ENCODE peak calls at places on chromosomes 1 and 21, in seven cellular contexts. One of them, this sample, is unnamed.
A peak's percentile ranks its signal among the peaks of the same experiment; 100 is the strongest.

GRCh38 chr1:20476260-20477038 is 9.6 kb downstream of the CAMK2N1 start:
- DNase-seq in GM12878: no peak
- DNase-seq in GM12891: no peak
- DNase-seq in K562: peak; percentile 75
- DNase-seq in HepG2: peak; percentile 93
- DNase-seq in SK-N-SH: peak; percentile 92
- DNase-seq in H1: peak; percentile 80
- DNase-seq in this sample: no peak

GRCh38 chr21:38817371-38818335 is 11.9 kb downstream of the ETS2 start:
- DNase-seq in GM12878: no peak
- DNase-seq in GM12891: no peak
- DNase-seq in K562: no peak
- DNase-seq in HepG2: no peak
- DNase-seq in SK-N-SH: no peak
- DNase-seq in H1: no peak
- DNase-seq in this sample: no peak

GRCh38 chr1:229110986-229111385 is 159.9 kb upstream of the RAB4A start:
- DNase-seq in GM12878: no peak
- DNase-seq in GM12891: no peak
- DNase-seq in K562: no peak
- DNase-seq in HepG2: no peak
- DNase-seq in SK-N-SH: no peak
- DNase-seq in H1: no peak
- DNase-seq in this sample: no peak

GRCh38 chr21:34941162-34941561 is 107.9 kb downstream of the RUNX1 start:
- DNase-seq in GM12878: no peak
- DNase-seq in GM12891: no peak
- DNase-seq in K562: peak; percentile 34
- DNase-seq in HepG2: peak; percentile 32
- DNase-seq in SK-N-SH: no peak
- DNase-seq in H1: no peak
- DNase-seq in this sample: no peak

GRCh38 chr1:194624833-194625232 is 1438.4 kb upstream of the B3GALT2 start:
- DNase-seq in GM12878: no peak
- DNase-seq in GM12891: no peak
- DNase-seq in K562: no peak
- DNase-seq in HepG2: no peak
- DNase-seq in SK-N-SH: no peak
- DNase-seq in H1: no peak
- DNase-seq in this sample: no peak

GRCh38 chr1:17802164-17802563 is 47.0 kb downstream of the ACTL8 start:
- DNase-seq in GM12878: no peak
- DNase-seq in GM12891: no peak
- DNase-seq in K562: no peak
- DNase-seq in HepG2: no peak
- DNase-seq in SK-N-SH: no peak
- DNase-seq in H1: no peak
- DNase-seq in this sample: no peak

GRCh38 chr1:246785536-246786111 is 61.4 kb downstream of the SCCPDH start:
- DNase-seq in GM12878: no peak
- DNase-seq in GM12891: no peak
- DNase-seq in K562: no peak
- DNase-seq in HepG2: no peak
- DNase-seq in SK-N-SH: no peak
- DNase-seq in H1: no peak
- DNase-seq in this sample: no peak

GRCh38 chr1:54353959-54354358 is 52.2 kb downstream of the SSBP3 start:
- DNase-seq in GM12878: no peak
- DNase-seq in GM12891: no peak
- DNase-seq in K562: no peak
- DNase-seq in HepG2: no peak
- DNase-seq in SK-N-SH: peak; percentile 85
- DNase-seq in H1: no peak
- DNase-seq in this sample: no peak

GRCh38 chr1:7171574-7171973 is 386.3 kb downstream of the CAMTA1 start:
- DNase-seq in GM12878: no peak
- DNase-seq in GM12891: no peak
- DNase-seq in K562: no peak
- DNase-seq in HepG2: no peak
- DNase-seq in SK-N-SH: no peak
- DNase-seq in H1: no peak
- DNase-seq in this sample: no peak

GRCh38 chr1:111565079-111565478 is 54.5 kb upstream of the RAP1A start:
- DNase-seq in GM12878: no peak
- DNase-seq in GM12891: no peak
- DNase-seq in K562: peak; percentile 31
- DNase-seq in HepG2: no peak
- DNase-seq in SK-N-SH: no peak
- DNase-seq in H1: no peak
- DNase-seq in this sample: no peak

GRCh38 chr1:29646161-29646775 is 409.9 kb downstream of the PTPRU start:
- DNase-seq in GM12878: no peak
- DNase-seq in GM12891: no peak
- DNase-seq in K562: no peak
- DNase-seq in HepG2: no peak
- DNase-seq in SK-N-SH: no peak
- DNase-seq in H1: peak; percentile 23
- DNase-seq in this sample: no peak

GRCh38 chr1:29649375-29650040 is 413.2 kb downstream of the PTPRU start:
- DNase-seq in GM12878: no peak
- DNase-seq in GM12891: no peak
- DNase-seq in K562: peak; percentile 19
- DNase-seq in HepG2: no peak
- DNase-seq in SK-N-SH: no peak
- DNase-seq in H1: peak; percentile 36
- DNase-seq in this sample: no peak

GRCh38 chr1:29648798-29649374 is 412.6 kb downstream of the PTPRU start:
- DNase-seq in GM12878: no peak
- DNase-seq in GM12891: no peak
- DNase-seq in K562: no peak
- DNase-seq in HepG2: no peak
- DNase-seq in SK-N-SH: no peak
- DNase-seq in H1: no peak
- DNase-seq in this sample: no peak

GRCh38 chr1:29648026-29648425 is 411.7 kb downstream of the PTPRU start:
- DNase-seq in GM12878: no peak
- DNase-seq in GM12891: no peak
- DNase-seq in K562: no peak
- DNase-seq in HepG2: no peak
- DNase-seq in SK-N-SH: no peak
- DNase-seq in H1: peak; percentile 37
- DNase-seq in this sample: no peak

DNA sequence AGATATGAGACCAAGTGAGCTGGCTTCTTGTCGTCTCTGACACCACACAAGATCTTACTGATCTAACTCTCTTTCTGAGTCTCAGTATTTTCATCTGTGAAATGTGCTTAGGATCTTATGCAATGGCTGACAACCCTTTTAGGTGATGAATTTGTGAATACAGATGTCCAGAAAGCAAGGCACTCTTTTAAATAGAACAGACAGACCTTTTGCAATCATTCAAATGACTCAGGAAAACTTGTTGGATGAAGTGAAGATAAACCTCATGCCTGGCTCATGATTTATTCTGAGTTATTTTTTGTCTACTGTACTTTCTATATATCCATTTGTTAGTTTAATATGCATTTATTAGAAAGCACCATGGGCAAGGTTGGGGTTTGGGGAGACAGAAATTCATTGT is 411.3 kb downstream of the PTPRU start:
- DNase-seq in GM12878: no peak
- DNase-seq in GM12891: no peak
- DNase-seq in K562: no peak
- DNase-seq in HepG2: no peak
- DNase-seq in SK-N-SH: no peak
- DNase-seq in H1: no peak
- DNase-seq in this sample: no peak
- TF ChIP-seq TAF1 in GM12878: no peak
- TF ChIP-seq TAF1 in GM12891: no peak
- TF ChIP-seq TAF1 in K562: no peak
- TF ChIP-seq TAF1 in HepG2: no peak
- TF ChIP-seq TAF1 in SK-N-SH: no peak
- TF ChIP-seq TAF1 in H1: no peak
- TF ChIP-seq TAF1 in this sample: no peak

DNA sequence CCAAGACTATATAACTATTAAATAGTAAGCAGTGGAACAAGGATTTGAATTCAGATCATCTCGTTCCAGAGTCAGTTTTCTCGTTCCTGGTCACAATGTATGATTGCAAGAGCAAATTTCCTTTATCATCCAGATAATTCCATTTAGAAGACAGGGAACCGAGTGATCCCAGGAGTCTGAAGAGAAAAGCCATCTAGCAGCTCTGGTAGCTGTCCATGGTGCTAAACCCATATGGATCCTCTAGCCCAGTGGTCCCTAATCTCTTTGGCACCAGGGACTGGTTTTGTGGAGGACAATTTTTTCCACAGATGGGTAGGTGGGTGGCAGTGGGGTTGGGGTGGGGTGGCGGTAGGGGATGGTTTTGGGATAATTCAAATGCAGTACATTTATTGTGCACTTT is 229.4 kb downstream of the PTPRU start:
- DNase-seq in GM12878: no peak
- DNase-seq in GM12891: no peak
- DNase-seq in K562: peak; percentile 43
- DNase-seq in HepG2: peak; percentile 33
- DNase-seq in SK-N-SH: no peak
- DNase-seq in H1: no peak
- DNase-seq in this sample: no peak
- TF ChIP-seq TAF1 in GM12878: no peak
- TF ChIP-seq TAF1 in GM12891: no peak
- TF ChIP-seq TAF1 in K562: no peak
- TF ChIP-seq TAF1 in HepG2: no peak
- TF ChIP-seq TAF1 in SK-N-SH: no peak
- TF ChIP-seq TAF1 in H1: no peak
- TF ChIP-seq TAF1 in this sample: no peak

GRCh38 chr1:159783724-159784123 is 3.0 kb downstream of the DUSP23 start:
- DNase-seq in GM12878: no peak
- DNase-seq in GM12891: no peak
- DNase-seq in K562: no peak
- DNase-seq in HepG2: no peak
- DNase-seq in SK-N-SH: no peak
- DNase-seq in H1: no peak
- DNase-seq in this sample: no peak
- TF ChIP-seq TAF1 in GM12878: no peak
- TF ChIP-seq TAF1 in GM12891: no peak
- TF ChIP-seq TAF1 in K562: no peak
- TF ChIP-seq TAF1 in HepG2: no peak
- TF ChIP-seq TAF1 in SK-N-SH: no peak
- TF ChIP-seq TAF1 in H1: no peak
- TF ChIP-seq TAF1 in this sample: no peak

GRCh38 chr1:205962821-205963221 is 19.6 kb upstream of the SLC26A9 start:
- DNase-seq in GM12878: no peak
- DNase-seq in GM12891: no peak
- DNase-seq in K562: no peak
- DNase-seq in HepG2: no peak
- DNase-seq in SK-N-SH: no peak
- DNase-seq in H1: no peak
- DNase-seq in this sample: no peak

GRCh38 chr1:205961970-205962820 is 18.9 kb upstream of the SLC26A9 start:
- DNase-seq in GM12878: no peak
- DNase-seq in GM12891: no peak
- DNase-seq in K562: no peak
- DNase-seq in HepG2: no peak
- DNase-seq in SK-N-SH: no peak
- DNase-seq in H1: no peak
- DNase-seq in this sample: no peak

GRCh38 chr1:205959789-205960188 is 16.5 kb upstream of the SLC26A9 start:
- DNase-seq in GM12878: no peak
- DNase-seq in GM12891: no peak
- DNase-seq in K562: no peak
- DNase-seq in HepG2: no peak
- DNase-seq in SK-N-SH: no peak
- DNase-seq in H1: no peak
- DNase-seq in this sample: no peak

GRCh38 chr1:205963352-205963751 is 20.1 kb upstream of the SLC26A9 start:
- DNase-seq in GM12878: no peak
- DNase-seq in GM12891: no peak
- DNase-seq in K562: no peak
- DNase-seq in HepG2: no peak
- DNase-seq in SK-N-SH: no peak
- DNase-seq in H1: no peak
- DNase-seq in this sample: no peak

DNA sequence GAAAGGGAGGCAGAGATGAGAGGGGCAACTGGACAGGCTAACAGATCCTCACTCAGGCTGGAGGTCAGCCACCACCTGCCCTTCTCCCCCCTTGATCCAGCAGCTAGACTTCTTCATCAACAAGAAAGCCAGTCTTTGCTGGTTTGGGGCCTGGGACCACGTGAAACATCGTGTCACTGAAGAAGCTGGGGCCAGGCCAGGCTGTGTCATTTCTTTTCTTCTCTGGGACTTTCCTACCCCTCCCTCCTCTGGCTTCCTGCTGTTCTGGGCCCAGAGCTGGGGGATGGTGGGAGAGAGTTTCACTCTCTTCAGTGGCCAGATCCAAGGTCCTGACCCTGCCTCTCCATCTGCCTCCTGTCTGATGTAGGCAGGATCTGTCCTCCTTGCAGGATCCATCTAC is 18.1 kb upstream of the SLC26A9 start:
- DNase-seq in GM12878: no peak
- DNase-seq in GM12891: no peak
- DNase-seq in K562: no peak
- DNase-seq in HepG2: no peak
- DNase-seq in SK-N-SH: no peak
- DNase-seq in H1: no peak
- DNase-seq in this sample: no peak
- TF ChIP-seq TAF1 in GM12878: no peak
- TF ChIP-seq TAF1 in GM12891: no peak
- TF ChIP-seq TAF1 in K562: no peak
- TF ChIP-seq TAF1 in HepG2: no peak
- TF ChIP-seq TAF1 in SK-N-SH: no peak
- TF ChIP-seq TAF1 in H1: no peak
- TF ChIP-seq TAF1 in this sample: no peak